ENCODE peak calls at places on chromosomes 1 and 21, in four cellular contexts. One of them, this sample, is unnamed.
A peak's percentile ranks its signal among the peaks of the same experiment; 100 is the strongest.

GRCh38 chr21:29506947-29507346 is 208.2 kb downstream of the BACH1 start:
- DNase-seq in CD4-positive, CD25-positive, alpha-beta regulatory T cell: no peak
- DNase-seq in neural progenitor cell: no peak
- DNase-seq in keratinocyte: no peak
- DNase-seq in this sample: no peak

GRCh38 chr1:228021526-228022030 is 14.8 kb downstream of the WNT3A start:
- DNase-seq in keratinocyte: no peak
- DNase-seq in CD4-positive, CD25-positive, alpha-beta regulatory T cell: no peak
- DNase-seq in neural progenitor cell: no peak
- DNase-seq in this sample: no peak

GRCh38 chr1:87058343-87058649 is 143.9 kb downstream of the HS2ST1 start:
- DNase-seq in neural progenitor cell: no peak
- DNase-seq in CD4-positive, CD25-positive, alpha-beta regulatory T cell: no peak
- DNase-seq in keratinocyte: no peak
- DNase-seq in this sample: no peak

GRCh38 chr1:185317886-185318310 is 855 bp upstream of the IVNS1ABP start:
- DNase-seq in CD4-positive, CD25-positive, alpha-beta regulatory T cell: peak; percentile 93
- DNase-seq in keratinocyte: no peak
- DNase-seq in neural progenitor cell: no peak
- DNase-seq in this sample: no peak

GRCh38 chr1:90834354-90835171 is 117.5 kb upstream of the BARHL2 start:
- DNase-seq in CD4-positive, CD25-positive, alpha-beta regulatory T cell: no peak
- DNase-seq in neural progenitor cell: peak; percentile 48
- DNase-seq in keratinocyte: no peak
- DNase-seq in this sample: no peak

GRCh38 chr1:94236021-94236491 is 1.3 kb downstream of the ARHGAP29 start:
- DNase-seq in keratinocyte: no peak
- DNase-seq in neural progenitor cell: peak; percentile 51
- DNase-seq in CD4-positive, CD25-positive, alpha-beta regulatory T cell: no peak
- DNase-seq in this sample: peak; percentile 33

GRCh38 chr1:11180342-11180744 is 8.8 kb upstream of the ANGPTL7 start:
- DNase-seq in keratinocyte: no peak
- DNase-seq in neural progenitor cell: no peak
- DNase-seq in CD4-positive, CD25-positive, alpha-beta regulatory T cell: no peak
- DNase-seq in this sample: no peak

GRCh38 chr1:190175320-190175719 is 302.3 kb downstream of the BRINP3 start:
- DNase-seq in CD4-positive, CD25-positive, alpha-beta regulatory T cell: no peak
- DNase-seq in neural progenitor cell: no peak
- DNase-seq in keratinocyte: no peak
- DNase-seq in this sample: no peak

GRCh38 chr1:86207323-86207722 is 50.8 kb upstream of the COL24A1 start:
- DNase-seq in keratinocyte: no peak
- DNase-seq in CD4-positive, CD25-positive, alpha-beta regulatory T cell: no peak
- DNase-seq in neural progenitor cell: peak; percentile 18
- DNase-seq in this sample: peak; percentile 80

GRCh38 chr1:42815938-42816599 is 853 bp upstream of the ERMAP start:
- DNase-seq in CD4-positive, CD25-positive, alpha-beta regulatory T cell: no peak
- DNase-seq in neural progenitor cell: peak; percentile 67
- DNase-seq in keratinocyte: no peak
- DNase-seq in this sample: no peak

GRCh38 chr1:41537257-41537656 is 52.8 kb upstream of the EDN2 start:
- DNase-seq in CD4-positive, CD25-positive, alpha-beta regulatory T cell: no peak
- DNase-seq in keratinocyte: no peak
- DNase-seq in neural progenitor cell: no peak
- DNase-seq in this sample: no peak

GRCh38 chr1:108049083-108049819 is 84.3 kb upstream of the VAV3 start:
- DNase-seq in keratinocyte: no peak
- DNase-seq in neural progenitor cell: peak; percentile 41
- DNase-seq in CD4-positive, CD25-positive, alpha-beta regulatory T cell: peak; percentile 50
- DNase-seq in this sample: peak; percentile 52

GRCh38 chr21:22961248-22961647 is 1963.0 kb downstream of the NCAM2 start:
- DNase-seq in keratinocyte: no peak
- DNase-seq in neural progenitor cell: no peak
- DNase-seq in CD4-positive, CD25-positive, alpha-beta regulatory T cell: no peak
- DNase-seq in this sample: peak; percentile 18

GRCh38 chr1:93076268-93076667 is 2.8 kb upstream of the MTF2 start:
- DNase-seq in CD4-positive, CD25-positive, alpha-beta regulatory T cell: no peak
- DNase-seq in keratinocyte: no peak
- DNase-seq in neural progenitor cell: no peak
- DNase-seq in this sample: no peak

GRCh38 chr1:9865745-9866144 is 42.0 kb upstream of the CLSTN1 start:
- DNase-seq in CD4-positive, CD25-positive, alpha-beta regulatory T cell: no peak
- DNase-seq in keratinocyte: no peak
- DNase-seq in neural progenitor cell: no peak
- DNase-seq in this sample: no peak

GRCh38 chr21:32298148-32298559 is 501 bp upstream of the MRAP start:
- DNase-seq in CD4-positive, CD25-positive, alpha-beta regulatory T cell: no peak
- DNase-seq in keratinocyte: no peak
- DNase-seq in neural progenitor cell: no peak
- DNase-seq in this sample: no peak

GRCh38 chr1:63713041-63713440 is 60.8 kb upstream of the ROR1 start:
- DNase-seq in neural progenitor cell: no peak
- DNase-seq in CD4-positive, CD25-positive, alpha-beta regulatory T cell: no peak
- DNase-seq in keratinocyte: no peak
- DNase-seq in this sample: no peak

GRCh38 chr1:10528066-10529014 is 53.6 kb downstream of the PEX14 start:
- DNase-seq in CD4-positive, CD25-positive, alpha-beta regulatory T cell: no peak
- DNase-seq in neural progenitor cell: no peak
- DNase-seq in keratinocyte: no peak
- DNase-seq in this sample: peak; percentile 57

GRCh38 chr1:24294757-24295371 is 24.3 kb upstream of the GRHL3 start:
- DNase-seq in CD4-positive, CD25-positive, alpha-beta regulatory T cell: no peak
- DNase-seq in keratinocyte: no peak
- DNase-seq in neural progenitor cell: peak; percentile 39
- DNase-seq in this sample: no peak

GRCh38 chr1:20399606-20400180 is 86.3 kb downstream of the CAMK2N1 start:
- DNase-seq in CD4-positive, CD25-positive, alpha-beta regulatory T cell: no peak
- DNase-seq in neural progenitor cell: no peak
- DNase-seq in keratinocyte: no peak
- DNase-seq in this sample: no peak

GRCh38 chr1:15189692-15190321 is 36.3 kb downstream of the TMEM51 start:
- DNase-seq in CD4-positive, CD25-positive, alpha-beta regulatory T cell: no peak
- DNase-seq in neural progenitor cell: no peak
- DNase-seq in keratinocyte: no peak
- DNase-seq in this sample: no peak

GRCh38 chr1:53519412-53519811 is 60.2 kb downstream of the DMRTB1 start:
- DNase-seq in neural progenitor cell: peak; percentile 76
- DNase-seq in CD4-positive, CD25-positive, alpha-beta regulatory T cell: no peak
- DNase-seq in keratinocyte: no peak
- DNase-seq in this sample: peak; percentile 36

GRCh38 chr1:48608882-48609281 is 136.9 kb upstream of the SPATA6 start:
- DNase-seq in keratinocyte: no peak
- DNase-seq in CD4-positive, CD25-positive, alpha-beta regulatory T cell: no peak
- DNase-seq in neural progenitor cell: no peak
- DNase-seq in this sample: no peak

GRCh38 chr1:55640708-55641473 is 425.7 kb upstream of the USP24 start:
- DNase-seq in CD4-positive, CD25-positive, alpha-beta regulatory T cell: peak; percentile 36
- DNase-seq in keratinocyte: no peak
- DNase-seq in neural progenitor cell: no peak
- DNase-seq in this sample: peak; percentile 17

GRCh38 chr1:4127595-4128140 is 227.6 kb upstream of the C1orf174 start:
- DNase-seq in keratinocyte: no peak
- DNase-seq in neural progenitor cell: no peak
- DNase-seq in CD4-positive, CD25-positive, alpha-beta regulatory T cell: no peak
- DNase-seq in this sample: no peak

GRCh38 chr1:236862615-236863211 is 67.6 kb downstream of the MTR start:
- DNase-seq in keratinocyte: no peak
- DNase-seq in CD4-positive, CD25-positive, alpha-beta regulatory T cell: no peak
- DNase-seq in neural progenitor cell: no peak
- DNase-seq in this sample: no peak

GRCh38 chr1:1440941-1441888 is 5.7 kb downstream of the VWA1 start:
- DNase-seq in neural progenitor cell: peak; percentile 80
- DNase-seq in keratinocyte: no peak
- DNase-seq in CD4-positive, CD25-positive, alpha-beta regulatory T cell: peak; percentile 35
- DNase-seq in this sample: peak; percentile 78

GRCh38 chr21:38308010-38308784 is 51.4 kb downstream of the KCNJ15 start:
- DNase-seq in CD4-positive, CD25-positive, alpha-beta regulatory T cell: no peak
- DNase-seq in neural progenitor cell: peak; percentile 9
- DNase-seq in keratinocyte: no peak
- DNase-seq in this sample: no peak

GRCh38 chr1:211825990-211826389 is 4.6 kb downstream of the LPGAT1 start:
- DNase-seq in keratinocyte: peak; percentile 15
- DNase-seq in neural progenitor cell: no peak
- DNase-seq in CD4-positive, CD25-positive, alpha-beta regulatory T cell: no peak
- DNase-seq in this sample: no peak

GRCh38 chr1:160149235-160149634 is 2.2 kb upstream of the ATP1A4 start:
- DNase-seq in CD4-positive, CD25-positive, alpha-beta regulatory T cell: no peak
- DNase-seq in keratinocyte: no peak
- DNase-seq in neural progenitor cell: no peak
- DNase-seq in this sample: no peak

GRCh38 chr1:172112573-172112972 is 271.3 kb downstream of the DNM3 start:
- DNase-seq in neural progenitor cell: no peak
- DNase-seq in keratinocyte: no peak
- DNase-seq in CD4-positive, CD25-positive, alpha-beta regulatory T cell: no peak
- DNase-seq in this sample: no peak

GRCh38 chr1:37037675-37038074 is 3.4 kb upstream of the GRIK3 start:
- DNase-seq in CD4-positive, CD25-positive, alpha-beta regulatory T cell: no peak
- DNase-seq in neural progenitor cell: peak; percentile 80
- DNase-seq in keratinocyte: no peak
- DNase-seq in this sample: no peak

GRCh38 chr1:24195874-24196273 is 8.8 kb upstream of the IFNLR1 start:
- DNase-seq in neural progenitor cell: no peak
- DNase-seq in keratinocyte: no peak
- DNase-seq in CD4-positive, CD25-positive, alpha-beta regulatory T cell: no peak
- DNase-seq in this sample: no peak

GRCh38 chr1:150320667-150320978 is 710 bp upstream of the PRPF3 start:
- DNase-seq in neural progenitor cell: no peak
- DNase-seq in keratinocyte: no peak
- DNase-seq in CD4-positive, CD25-positive, alpha-beta regulatory T cell: peak; percentile 9
- DNase-seq in this sample: no peak

GRCh38 chr21:43196789-43197188 is 28.0 kb downstream of the CRYAA start:
- DNase-seq in keratinocyte: peak; percentile 61
- DNase-seq in neural progenitor cell: peak; percentile 26
- DNase-seq in CD4-positive, CD25-positive, alpha-beta regulatory T cell: no peak
- DNase-seq in this sample: no peak

GRCh38 chr1:97034651-97035050 is 313.1 kb downstream of the PTBP2 start:
- DNase-seq in keratinocyte: no peak
- DNase-seq in CD4-positive, CD25-positive, alpha-beta regulatory T cell: no peak
- DNase-seq in neural progenitor cell: no peak
- DNase-seq in this sample: peak; percentile 76

GRCh38 chr1:191002768-191003167 is 525.1 kb upstream of the BRINP3 start:
- DNase-seq in keratinocyte: no peak
- DNase-seq in neural progenitor cell: no peak
- DNase-seq in CD4-positive, CD25-positive, alpha-beta regulatory T cell: no peak
- DNase-seq in this sample: no peak

GRCh38 chr1:184877992-184878391 is 96.3 kb downstream of the NIBAN1 start:
- DNase-seq in neural progenitor cell: no peak
- DNase-seq in CD4-positive, CD25-positive, alpha-beta regulatory T cell: no peak
- DNase-seq in keratinocyte: no peak
- DNase-seq in this sample: no peak

DNA sequence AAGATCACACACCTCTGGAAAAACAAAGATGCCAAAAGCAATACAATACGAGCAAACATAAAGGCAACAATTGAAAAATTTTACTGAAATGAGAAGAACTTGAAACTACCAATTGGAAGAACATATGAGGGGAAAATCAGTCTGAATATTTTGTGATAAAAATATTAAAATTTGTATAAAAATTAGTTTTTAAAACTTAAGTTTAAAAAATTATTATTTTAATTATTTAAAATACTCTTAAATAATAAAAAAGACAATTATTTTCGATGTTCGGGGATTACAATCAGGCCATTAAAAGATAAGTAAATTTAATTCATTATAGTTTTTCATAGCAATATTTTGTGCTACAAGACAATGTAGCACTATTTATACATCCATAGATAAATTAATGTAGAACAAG is 1239.3 kb downstream of the AMY1C start:
- DNase-seq in keratinocyte: no peak
- DNase-seq in CD4-positive, CD25-positive, alpha-beta regulatory T cell: no peak
- DNase-seq in neural progenitor cell: no peak
- DNase-seq in this sample: no peak
- H3K4me1 ChIP-seq in keratinocyte: no peaks in the 10 kb centered on the region
- H3K4me1 ChIP-seq in CD4-positive, CD25-positive, alpha-beta regulatory T cell: no peaks in the 10 kb centered on the region
- H3K4me1 ChIP-seq in neural progenitor cell: no peaks in the 10 kb centered on the region
- H3K4me1 ChIP-seq in this sample: no peaks in the 10 kb centered on the region

GRCh38 chr1:40047769-40048168 is 7.2 kb downstream of the CAP1 start:
- DNase-seq in CD4-positive, CD25-positive, alpha-beta regulatory T cell: no peak
- DNase-seq in keratinocyte: no peak
- DNase-seq in neural progenitor cell: no peak
- DNase-seq in this sample: no peak
- H3K4me1 ChIP-seq in CD4-positive, CD25-positive, alpha-beta regulatory T cell: peaks cover 96% of the 10 kb centered on the region
- H3K4me1 ChIP-seq in keratinocyte: peaks cover 40% of the 10 kb centered on the region
- H3K4me1 ChIP-seq in neural progenitor cell: no peaks in the 10 kb centered on the region
- H3K4me1 ChIP-seq in this sample: no peaks in the 10 kb centered on the region

GRCh38 chr1:203308205-203309114 is 3.1 kb downstream of the BTG2 start:
- DNase-seq in keratinocyte: no peak
- DNase-seq in neural progenitor cell: peak; percentile 40
- DNase-seq in CD4-positive, CD25-positive, alpha-beta regulatory T cell: no peak
- DNase-seq in this sample: no peak
- H3K4me1 ChIP-seq in keratinocyte: peaks cover 33% of the 10 kb centered on the region
- H3K4me1 ChIP-seq in neural progenitor cell: peaks cover 38% of the 10 kb centered on the region
- H3K4me1 ChIP-seq in CD4-positive, CD25-positive, alpha-beta regulatory T cell: peaks cover 61% of the 10 kb centered on the region
- H3K4me1 ChIP-seq in this sample: peaks cover 26% of the 10 kb centered on the region

GRCh38 chr1:21901986-21902377 is 35.1 kb downstream of the HSPG2 start:
- DNase-seq in CD4-positive, CD25-positive, alpha-beta regulatory T cell: no peak
- DNase-seq in keratinocyte: no peak
- DNase-seq in neural progenitor cell: peak; percentile 69
- DNase-seq in this sample: no peak
- H3K4me1 ChIP-seq in CD4-positive, CD25-positive, alpha-beta regulatory T cell: no peaks in the 10 kb centered on the region
- H3K4me1 ChIP-seq in keratinocyte: peaks cover 16% of the 10 kb centered on the region
- H3K4me1 ChIP-seq in neural progenitor cell: peaks cover 19% of the 10 kb centered on the region
- H3K4me1 ChIP-seq in this sample: peaks cover 45% of the 10 kb centered on the region

GRCh38 chr1:35535243-35535642 is 22.0 kb downstream of the KIAA0319L start:
- DNase-seq in keratinocyte: no peak
- DNase-seq in CD4-positive, CD25-positive, alpha-beta regulatory T cell: no peak
- DNase-seq in neural progenitor cell: no peak
- DNase-seq in this sample: no peak
- H3K4me1 ChIP-seq in keratinocyte: no peaks in the 10 kb centered on the region
- H3K4me1 ChIP-seq in CD4-positive, CD25-positive, alpha-beta regulatory T cell: peaks cover 29% of the 10 kb centered on the region
- H3K4me1 ChIP-seq in neural progenitor cell: peaks cover 20% of the 10 kb centered on the region
- H3K4me1 ChIP-seq in this sample: peaks cover 13% of the 10 kb centered on the region

DNA sequence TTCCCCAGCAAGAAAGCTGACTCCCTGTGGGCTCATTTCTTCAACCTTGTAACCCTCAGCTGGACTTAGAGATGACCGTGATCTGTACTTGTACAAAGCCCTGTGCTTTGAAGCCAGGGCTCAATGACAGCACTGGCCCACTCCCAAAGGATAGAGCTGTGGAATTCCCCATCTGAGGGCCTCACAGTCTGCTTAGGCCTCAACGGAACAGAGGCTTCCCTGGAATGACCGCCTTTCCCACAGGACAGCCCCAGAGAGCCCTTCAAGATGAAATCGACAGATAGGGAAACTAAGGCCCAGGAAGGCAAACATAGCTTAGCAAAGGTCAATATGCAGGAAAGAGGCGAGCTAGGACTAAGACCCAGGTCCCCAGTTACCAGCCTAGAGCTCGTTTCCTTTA is 11.5 kb downstream of the SLC9A1 start:
- DNase-seq in keratinocyte: no peak
- DNase-seq in CD4-positive, CD25-positive, alpha-beta regulatory T cell: no peak
- DNase-seq in neural progenitor cell: no peak
- DNase-seq in this sample: no peak
- H3K4me1 ChIP-seq in keratinocyte: peaks cover 65% of the 10 kb centered on the region
- H3K4me1 ChIP-seq in CD4-positive, CD25-positive, alpha-beta regulatory T cell: peaks cover 10% of the 10 kb centered on the region
- H3K4me1 ChIP-seq in neural progenitor cell: peaks cover 7% of the 10 kb centered on the region
- H3K4me1 ChIP-seq in this sample: peaks cover 14% of the 10 kb centered on the region